ENCODE peak calls at places on chromosomes 4 and X, in six cellular contexts. W, F, T, L, A and V are unnamed samples.

GRCh38 chr4:33975996-33976395 is 2268.3 kb downstream of the ARAP2 start:
- DNase-seq in W (no peak), F (no peak), T (no peak), L (no peak), A (no peak), V (no peak)

GRCh38 chr4:176270669-176271068 is 1.6 kb upstream of the ASB5 start:
- DNase-seq in W (no peak), F (no peak), T (no peak), L (peak; percentile 94), A (no peak), V (no peak)

GRCh38 chrX:48617542-48618340 is 20.4 kb downstream of the WDR13 start:
- DNase-seq in W (no peak), F (no peak), T (no peak), L (no peak), A (no peak), V (no peak)

GRCh38 chr4:35541146-35541887 is 703.0 kb downstream of the ARAP2 start:
- DNase-seq in W (no peak), F (no peak), T (peak; percentile 29), L (no peak), A (no peak), V (no peak)

GRCh38 chr4:149279790-149280189 is 535.9 kb downstream of the IQCM start:
- DNase-seq in W (no peak), F (no peak), T (no peak), L (no peak), A (no peak), V (no peak)

GRCh38 chrX:150773117-150773516 is 79.9 kb downstream of the MTMR1 start:
- DNase-seq in W (no peak), F (no peak), T (no peak), L (no peak), A (no peak), V (no peak)

GRCh38 chr4:95107635-95108034 is 349.9 kb downstream of the BMPR1B start:
- DNase-seq in W (no peak), F (no peak), T (no peak), L (peak; percentile 80), A (no peak), V (no peak)

GRCh38 chrX:1657367-1658082 is 42.7 kb downstream of the ASMT start:
- DNase-seq in W (peak; percentile 25), F (peak; percentile 49), T (no peak), L (peak; percentile 25), A (no peak), V (peak; percentile 61)

GRCh38 chr4:23728971-23729370 is 160.9 kb downstream of the PPARGC1A start:
- DNase-seq in W (no peak), F (no peak), T (no peak), L (no peak), A (no peak), V (no peak)

GRCh38 chr4:23717528-23718248 is 172.2 kb downstream of the PPARGC1A start:
- DNase-seq in W (no peak), F (no peak), T (no peak), L (peak; percentile 43), A (peak; percentile 32), V (peak; percentile 12)

GRCh38 chrX:107551546-107551945 is 76.8 kb upstream of the PRPS1 start:
- DNase-seq in W (peak; percentile 71), F (no peak), T (peak; percentile 72), L (no peak), A (no peak), V (no peak)

GRCh38 chrX:39311646-39312045 is 510.4 kb downstream of the MID1IP1 start:
- DNase-seq in W (no peak), F (no peak), T (no peak), L (no peak), A (no peak), V (no peak)

GRCh38 chr4:15240764-15241163 is 187.1 kb upstream of the C1QTNF7 start:
- DNase-seq in W (no peak), F (no peak), T (no peak), L (peak; percentile 33), A (no peak), V (no peak)

GRCh38 chrX:22325091-22325490 is 52.4 kb downstream of the CBLL2 start:
- DNase-seq in W (no peak), F (no peak), T (no peak), L (no peak), A (no peak), V (no peak)

GRCh38 chr4:183348136-183348535 is 25.9 kb upstream of the CLDN24 start:
- DNase-seq in W (no peak), F (no peak), T (peak; percentile 39), L (no peak), A (no peak), V (no peak)

GRCh38 chrX:87572911-87573310 is 55.3 kb downstream of the KLHL4 start:
- DNase-seq in W (no peak), F (no peak), T (no peak), L (peak; percentile 20), A (no peak), V (no peak)

GRCh38 chr4:106160560-106160959 is 155.4 kb downstream of the TBCK start:
- DNase-seq in W (no peak), F (no peak), T (no peak), L (no peak), A (no peak), V (no peak)

GRCh38 chr4:89708903-89709361 is 128.0 kb downstream of the SNCA start:
- DNase-seq in W (no peak), F (no peak), T (no peak), L (no peak), A (no peak), V (no peak)

GRCh38 chrX:11381464-11381863 is 88.3 kb downstream of the AMELX start:
- DNase-seq in W (no peak), F (peak; percentile 19), T (no peak), L (peak; percentile 77), A (no peak), V (peak; percentile 2)

GRCh38 chrX:52424658-52425057 is 55.8 kb downstream of the XAGE2 start:
- DNase-seq in W (no peak), F (no peak), T (no peak), L (peak; percentile 63), A (no peak), V (no peak)

GRCh38 chr4:170109586-170110289 is 20.0 kb upstream of the AADAT start:
- DNase-seq in W (no peak), F (no peak), T (no peak), L (no peak), A (no peak), V (no peak)

GRCh38 chrX:150329282-150329681 is 33.8 kb upstream of the MAMLD1 start:
- DNase-seq in W (no peak), F (no peak), T (no peak), L (no peak), A (no peak), V (no peak)

GRCh38 chr4:143344774-143345173 is 8.1 kb downstream of the GAB1 start:
- DNase-seq in W (no peak), F (no peak), T (no peak), L (no peak), A (no peak), V (no peak)

GRCh38 chr4:77076889-77077635 is 1.3 kb upstream of the CCNI start:
- DNase-seq in W (no peak), F (no peak), T (no peak), L (no peak), A (no peak), V (no peak)

GRCh38 chrX:38859602-38860001 is 58.3 kb downstream of the MID1IP1 start:
- DNase-seq in W (no peak), F (no peak), T (no peak), L (no peak), A (no peak), V (no peak)

GRCh38 chr4:151540728-151541437 is 131.9 kb downstream of the FHIP1A start:
- DNase-seq in W (no peak), F (no peak), T (no peak), L (peak; percentile 95), A (no peak), V (no peak)

GRCh38 chrX:150365953-150366911 is 3.1 kb downstream of the MAMLD1 start:
- DNase-seq in W (no peak), F (no peak), T (peak; percentile 60), L (peak; percentile 17), A (no peak), V (no peak)

GRCh38 chr4:45795165-45795564 is 328.7 kb downstream of the GABRG1 start:
- DNase-seq in W (no peak), F (no peak), T (no peak), L (no peak), A (no peak), V (no peak)

DNA sequence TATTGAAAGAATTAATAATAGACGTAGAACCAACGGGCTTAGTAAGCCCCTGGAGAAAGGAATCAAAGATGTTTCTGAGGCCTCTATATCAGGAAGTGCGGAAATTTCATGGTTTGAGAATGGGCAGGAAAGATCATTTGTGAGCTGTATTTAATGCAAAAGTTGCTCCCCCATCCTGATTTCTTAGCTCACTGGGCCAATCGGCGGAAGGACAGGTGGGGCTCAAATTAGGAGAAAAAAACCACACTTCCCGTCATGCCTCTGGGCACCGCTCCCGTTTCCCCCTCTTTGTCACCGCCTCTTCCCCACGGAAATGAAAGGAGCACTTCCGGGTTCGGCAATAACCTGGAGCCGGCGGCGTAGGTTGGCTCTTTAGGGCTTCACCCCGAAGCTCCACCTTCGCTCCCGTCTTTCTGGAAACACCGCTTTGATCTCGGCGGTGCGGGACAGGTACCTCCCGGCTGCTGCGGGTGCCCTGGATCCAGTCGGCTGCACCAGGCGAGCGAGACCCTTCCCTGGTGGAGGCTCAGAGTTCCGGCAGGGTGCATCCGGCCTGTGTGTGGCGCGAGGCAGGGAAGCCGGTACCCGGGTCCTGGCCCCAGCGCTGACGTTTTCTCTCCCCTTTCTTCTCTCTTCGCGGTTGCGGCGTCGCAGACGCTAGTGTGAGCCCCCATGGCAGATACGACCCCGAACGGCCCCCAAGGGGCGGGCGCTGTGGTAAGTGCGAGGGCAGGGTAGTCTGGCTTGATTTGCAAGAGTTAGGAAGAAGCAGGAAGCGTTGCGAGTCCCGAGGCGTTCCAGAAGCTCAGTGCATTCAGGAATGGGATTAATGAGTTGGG is at the start of gene TMEM33:
- DNase-seq in W (peak; percentile 89), F (peak; percentile 80), T (peak; percentile 92), L (peak; percentile 85), A (peak; percentile 66), V (peak; percentile 83)
- TF ChIP-seq CTCF in W (no peak), F (no peak), T (no peak), L (no peak), A (no peak), V (no peak)

GRCh38 chrX:154840856-154841255 is 6.4 kb upstream of the SMIM9 start:
- DNase-seq in W (no peak), F (no peak), T (no peak), L (peak; percentile 67), A (no peak), V (peak; percentile 29)
- TF ChIP-seq CTCF in W (peak; percentile 36), F (peak; percentile 38), T (peak; percentile 51), L (peak; percentile 69), A (peak; percentile 43), V (no peak)

GRCh38 chr4:648579-649292 is 23.4 kb downstream of the PDE6B start:
- DNase-seq in W (no peak), F (no peak), T (no peak), L (no peak), A (no peak), V (no peak)
- TF ChIP-seq CTCF in W (no peak), F (no peak), T (no peak), L (no peak), A (no peak), V (no peak)

GRCh38 chrX:65610040-65610439 is 57.4 kb upstream of the MSN start:
- DNase-seq in W (no peak), F (no peak), T (no peak), L (no peak), A (no peak), V (no peak)
- TF ChIP-seq CTCF in W (no peak), F (no peak), T (no peak), L (no peak), A (no peak), V (no peak)